ENCODE peak calls at places on chromosome 19, in eight cellular contexts. One of them, this sample, is unnamed.

GRCh38 chr19:46818812-46819211 is 30.4 kb upstream of the SLC1A5 start:
- DNase-seq in coronary artery: no peak
- DNase-seq in neural progenitor cell: no peak
- DNase-seq in SJSA1: no peak
- DNase-seq in CD4-positive, alpha-beta T cell: no peak
- DNase-seq in osteoblast: peak; percentile 1
- DNase-seq in lung: no peak
- DNase-seq in small intestine: no peak
- DNase-seq in this sample: no peak

GRCh38 chr19:4374451-4375163 is 25.7 kb downstream of the SH3GL1 start:
- DNase-seq in coronary artery: peak; percentile 94
- DNase-seq in neural progenitor cell: no peak
- DNase-seq in SJSA1: peak; percentile 92
- DNase-seq in CD4-positive, alpha-beta T cell: no peak
- DNase-seq in osteoblast: peak; percentile 98
- DNase-seq in lung: peak; percentile 81
- DNase-seq in small intestine: peak; percentile 82
- DNase-seq in this sample: peak; percentile 96

GRCh38 chr19:4060621-4061177 is 6.0 kb downstream of the ZBTB7A start:
- DNase-seq in coronary artery: no peak
- DNase-seq in neural progenitor cell: no peak
- DNase-seq in SJSA1: no peak
- DNase-seq in CD4-positive, alpha-beta T cell: no peak
- DNase-seq in osteoblast: peak; percentile 87
- DNase-seq in lung: no peak
- DNase-seq in small intestine: peak; percentile 72
- DNase-seq in this sample: no peak

GRCh38 chr19:11551603-11552235 is 7.3 kb downstream of the ELOF1 start:
- DNase-seq in coronary artery: no peak
- DNase-seq in neural progenitor cell: peak; percentile 47
- DNase-seq in SJSA1: no peak
- DNase-seq in CD4-positive, alpha-beta T cell: no peak
- DNase-seq in osteoblast: peak; percentile 90
- DNase-seq in lung: no peak
- DNase-seq in small intestine: no peak
- DNase-seq in this sample: no peak

GRCh38 chr19:41774515-41774980 is 19.2 kb downstream of the CEACAM6 start:
- DNase-seq in coronary artery: no peak
- DNase-seq in neural progenitor cell: no peak
- DNase-seq in SJSA1: no peak
- DNase-seq in CD4-positive, alpha-beta T cell: peak; percentile 22
- DNase-seq in osteoblast: no peak
- DNase-seq in lung: peak; percentile 73
- DNase-seq in small intestine: peak; percentile 99
- DNase-seq in this sample: no peak

GRCh38 chr19:33375760-33376159 is 2.3 kb downstream of the CEBPG start:
- DNase-seq in coronary artery: no peak
- DNase-seq in neural progenitor cell: no peak
- DNase-seq in SJSA1: no peak
- DNase-seq in CD4-positive, alpha-beta T cell: no peak
- DNase-seq in osteoblast: peak; percentile 68
- DNase-seq in lung: no peak
- DNase-seq in small intestine: peak; percentile 77
- DNase-seq in this sample: no peak

GRCh38 chr19:42288411-42288810 is 13.5 kb upstream of the PRR19 start:
- DNase-seq in coronary artery: no peak
- DNase-seq in neural progenitor cell: no peak
- DNase-seq in SJSA1: no peak
- DNase-seq in CD4-positive, alpha-beta T cell: no peak
- DNase-seq in osteoblast: no peak
- DNase-seq in lung: no peak
- DNase-seq in small intestine: no peak
- DNase-seq in this sample: no peak

GRCh38 chr19:37484406-37485115 is 15.4 kb downstream of the ZNF570 start:
- DNase-seq in coronary artery: no peak
- DNase-seq in neural progenitor cell: no peak
- DNase-seq in SJSA1: no peak
- DNase-seq in CD4-positive, alpha-beta T cell: no peak
- DNase-seq in osteoblast: no peak
- DNase-seq in lung: no peak
- DNase-seq in small intestine: no peak
- DNase-seq in this sample: no peak

GRCh38 chr19:33376423-33376822 is 2.9 kb downstream of the CEBPG start:
- DNase-seq in coronary artery: no peak
- DNase-seq in neural progenitor cell: no peak
- DNase-seq in SJSA1: peak; percentile 92
- DNase-seq in CD4-positive, alpha-beta T cell: no peak
- DNase-seq in osteoblast: peak; percentile 89
- DNase-seq in lung: peak; percentile 60
- DNase-seq in small intestine: peak; percentile 96
- DNase-seq in this sample: peak; percentile 76

GRCh38 chr19:18605546-18606280 is 886 bp downstream of the CRLF1 start:
- DNase-seq in coronary artery: no peak
- DNase-seq in neural progenitor cell: peak; percentile 47
- DNase-seq in SJSA1: no peak
- DNase-seq in CD4-positive, alpha-beta T cell: no peak
- DNase-seq in osteoblast: peak; percentile 90
- DNase-seq in lung: no peak
- DNase-seq in small intestine: no peak
- DNase-seq in this sample: no peak
- H3K27ac ChIP-seq in coronary artery: peak overlapping the region; percentile 76
- H3K27ac ChIP-seq in neural progenitor cell: no peak overlapping the region
- H3K27ac ChIP-seq in SJSA1: no peak overlapping the region
- H3K27ac ChIP-seq in CD4-positive, alpha-beta T cell: no peak overlapping the region
- H3K27ac ChIP-seq in osteoblast: no peak overlapping the region
- H3K27ac ChIP-seq in lung: no peak overlapping the region
- H3K27ac ChIP-seq in small intestine: no peak overlapping the region
- H3K27ac ChIP-seq in this sample: no peak overlapping the region

GRCh38 chr19:14030997-14031718 is 404 bp upstream of the IL27RA start:
- DNase-seq in coronary artery: no peak
- DNase-seq in neural progenitor cell: no peak
- DNase-seq in SJSA1: no peak
- DNase-seq in CD4-positive, alpha-beta T cell: peak; percentile 77
- DNase-seq in osteoblast: no peak
- DNase-seq in lung: no peak
- DNase-seq in small intestine: no peak
- DNase-seq in this sample: no peak
- H3K27ac ChIP-seq in coronary artery: peak overlapping the region; percentile 57
- H3K27ac ChIP-seq in neural progenitor cell: no peak overlapping the region
- H3K27ac ChIP-seq in SJSA1: no peak overlapping the region
- H3K27ac ChIP-seq in CD4-positive, alpha-beta T cell: peak overlapping the region; percentile 98
- H3K27ac ChIP-seq in osteoblast: no peak overlapping the region
- H3K27ac ChIP-seq in lung: peak overlapping the region; percentile 96
- H3K27ac ChIP-seq in small intestine: no peak overlapping the region
- H3K27ac ChIP-seq in this sample: no peak overlapping the region

DNA sequence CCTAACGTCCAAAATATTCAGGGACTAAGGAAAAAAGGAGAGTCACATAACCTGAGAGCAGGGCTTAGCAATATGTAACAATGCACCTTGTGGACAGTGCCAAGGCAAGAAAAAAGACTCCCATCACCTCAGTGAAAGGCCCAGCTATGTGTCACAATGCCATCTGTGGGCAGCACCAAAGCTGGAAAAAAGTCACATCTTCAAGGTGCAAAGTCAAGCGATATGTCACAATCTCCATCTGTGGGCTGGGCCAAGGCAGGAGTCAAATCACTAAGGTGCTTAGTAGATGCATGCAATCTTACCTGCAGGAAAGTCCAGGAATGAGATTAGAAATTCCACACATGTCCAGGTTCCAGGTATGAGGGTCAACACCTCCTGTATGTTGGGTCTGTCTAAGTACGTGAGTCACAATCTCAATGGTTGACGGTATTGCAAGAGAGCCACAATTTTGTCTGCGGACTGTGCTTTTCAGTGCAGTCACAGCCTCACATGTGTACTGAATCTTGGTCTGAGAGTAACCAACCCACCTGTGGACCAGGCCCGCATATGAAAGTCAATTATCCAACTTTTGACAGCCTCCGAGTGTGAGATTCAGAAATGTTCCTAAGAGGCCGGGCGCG is 14.8 kb upstream of the ZNF43 start:
- DNase-seq in coronary artery: no peak
- DNase-seq in neural progenitor cell: no peak
- DNase-seq in SJSA1: no peak
- DNase-seq in CD4-positive, alpha-beta T cell: no peak
- DNase-seq in osteoblast: no peak
- DNase-seq in lung: no peak
- DNase-seq in small intestine: no peak
- DNase-seq in this sample: no peak
- H3K27ac ChIP-seq in coronary artery: no peak overlapping the region
- H3K27ac ChIP-seq in neural progenitor cell: no peak overlapping the region
- H3K27ac ChIP-seq in SJSA1: no peak overlapping the region
- H3K27ac ChIP-seq in CD4-positive, alpha-beta T cell: no peak overlapping the region
- H3K27ac ChIP-seq in osteoblast: no peak overlapping the region
- H3K27ac ChIP-seq in lung: no peak overlapping the region
- H3K27ac ChIP-seq in small intestine: no peak overlapping the region
- H3K27ac ChIP-seq in this sample: no peak overlapping the region

GRCh38 chr19:16605115-16605514 is 22.9 kb downstream of the MED26 start:
- DNase-seq in coronary artery: no peak
- DNase-seq in neural progenitor cell: no peak
- DNase-seq in SJSA1: no peak
- DNase-seq in CD4-positive, alpha-beta T cell: no peak
- DNase-seq in osteoblast: peak; percentile 8
- DNase-seq in lung: no peak
- DNase-seq in small intestine: no peak
- DNase-seq in this sample: no peak
- H3K27ac ChIP-seq in coronary artery: no peak overlapping the region
- H3K27ac ChIP-seq in neural progenitor cell: no peak overlapping the region
- H3K27ac ChIP-seq in SJSA1: no peak overlapping the region
- H3K27ac ChIP-seq in CD4-positive, alpha-beta T cell: no peak overlapping the region
- H3K27ac ChIP-seq in osteoblast: no peak overlapping the region
- H3K27ac ChIP-seq in lung: peak overlapping the region; percentile 42
- H3K27ac ChIP-seq in small intestine: no peak overlapping the region
- H3K27ac ChIP-seq in this sample: no peak overlapping the region

GRCh38 chr19:6693681-6694080 is 23.7 kb upstream of the TNFSF14 start:
- DNase-seq in coronary artery: no peak
- DNase-seq in neural progenitor cell: no peak
- DNase-seq in SJSA1: no peak
- DNase-seq in CD4-positive, alpha-beta T cell: no peak
- DNase-seq in osteoblast: no peak
- DNase-seq in lung: no peak
- DNase-seq in small intestine: no peak
- DNase-seq in this sample: peak; percentile 41
- H3K27ac ChIP-seq in coronary artery: no peak overlapping the region
- H3K27ac ChIP-seq in neural progenitor cell: no peak overlapping the region
- H3K27ac ChIP-seq in SJSA1: no peak overlapping the region
- H3K27ac ChIP-seq in CD4-positive, alpha-beta T cell: no peak overlapping the region
- H3K27ac ChIP-seq in osteoblast: no peak overlapping the region
- H3K27ac ChIP-seq in lung: no peak overlapping the region
- H3K27ac ChIP-seq in small intestine: no peak overlapping the region
- H3K27ac ChIP-seq in this sample: no peak overlapping the region

DNA sequence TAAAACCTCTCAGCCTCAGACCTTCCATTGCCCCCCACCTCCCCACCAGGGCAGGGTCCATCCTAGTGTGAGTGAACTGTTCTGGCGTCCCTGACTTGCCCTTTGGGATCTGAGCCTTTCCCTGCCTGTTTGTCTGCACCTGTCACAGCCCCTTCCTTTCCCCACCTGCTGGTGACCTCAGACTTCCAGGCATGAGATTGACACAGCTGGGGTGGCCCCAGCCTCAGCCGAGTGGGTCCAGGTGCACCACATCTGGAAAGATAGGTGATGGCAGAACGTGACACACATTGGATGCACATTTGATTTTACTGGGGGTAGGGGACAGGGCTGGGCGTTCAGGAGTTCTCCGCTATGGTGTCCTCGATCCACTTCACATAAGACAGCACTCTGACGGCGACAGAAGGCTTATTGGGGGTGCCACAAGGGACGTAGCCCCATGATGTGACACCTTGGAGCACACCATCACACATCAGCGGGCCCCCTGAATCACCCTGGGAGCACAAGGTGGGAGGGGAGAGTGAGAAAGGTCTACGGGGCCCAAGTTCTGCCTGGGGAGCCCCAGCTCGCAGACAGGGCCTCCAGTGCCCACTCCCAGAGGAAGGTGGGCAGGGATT is 4.6 kb downstream of the KLK1 start:
- DNase-seq in coronary artery: no peak
- DNase-seq in neural progenitor cell: no peak
- DNase-seq in SJSA1: no peak
- DNase-seq in CD4-positive, alpha-beta T cell: no peak
- DNase-seq in osteoblast: peak; percentile 71
- DNase-seq in lung: no peak
- DNase-seq in small intestine: no peak
- DNase-seq in this sample: no peak
- H3K27ac ChIP-seq in coronary artery: no peak overlapping the region
- H3K27ac ChIP-seq in neural progenitor cell: no peak overlapping the region
- H3K27ac ChIP-seq in SJSA1: no peak overlapping the region
- H3K27ac ChIP-seq in CD4-positive, alpha-beta T cell: no peak overlapping the region
- H3K27ac ChIP-seq in osteoblast: no peak overlapping the region
- H3K27ac ChIP-seq in lung: no peak overlapping the region
- H3K27ac ChIP-seq in small intestine: no peak overlapping the region
- H3K27ac ChIP-seq in this sample: no peak overlapping the region

GRCh38 chr19:43738780-43739211 is 16.0 kb downstream of the SMG9 start:
- DNase-seq in coronary artery: no peak
- DNase-seq in neural progenitor cell: no peak
- DNase-seq in SJSA1: no peak
- DNase-seq in CD4-positive, alpha-beta T cell: no peak
- DNase-seq in osteoblast: peak; percentile 58
- DNase-seq in lung: no peak
- DNase-seq in small intestine: peak; percentile 74
- DNase-seq in this sample: no peak
- H3K27ac ChIP-seq in coronary artery: no peak overlapping the region
- H3K27ac ChIP-seq in neural progenitor cell: no peak overlapping the region
- H3K27ac ChIP-seq in SJSA1: no peak overlapping the region
- H3K27ac ChIP-seq in CD4-positive, alpha-beta T cell: no peak overlapping the region
- H3K27ac ChIP-seq in osteoblast: no peak overlapping the region
- H3K27ac ChIP-seq in lung: peak overlapping the region; percentile 23
- H3K27ac ChIP-seq in small intestine: peak overlapping the region; percentile 90
- H3K27ac ChIP-seq in this sample: no peak overlapping the region

This sample was measured in aorta.